ENCODE peak calls at places on chromosomes 6 and 20, in six cellular contexts. K is lung microvascular endothelial cell; O is CD4-positive, CD25-positive, alpha-beta regulatory T cell; Z is occipital lobe; V is HEK293T; S is WTC11. W is an unnamed sample.

GRCh38 chr20:4875578-4876067 is 125.7 kb downstream of the SLC23A2 start:
- DNase-seq in K (no peak), O (no peak), Z (no peak), V (no peak), S (no peak), W (no peak)

GRCh38 chr6:32439708-32440214 is at the start of gene HLA-DRA:
- DNase-seq in K (peak), O (peak), Z (no peak), V (peak), S (no peak), W (peak)

GRCh38 chr6:18509871-18510643 is 122.9 kb downstream of the RNF144B start:
- DNase-seq in K (no peak), O (no peak), Z (no peak), V (no peak), S (no peak), W (no peak)

GRCh38 chr6:7769702-7770101 is 43.8 kb downstream of the BMP6 start:
- DNase-seq in K (no peak), O (no peak), Z (no peak), V (no peak), S (no peak), W (no peak)

GRCh38 chr20:58225490-58226200 is 2.8 kb downstream of the ANKRD60 start:
- DNase-seq in K (no peak), O (no peak), Z (no peak), V (no peak), S (no peak), W (no peak)

GRCh38 chr20:36607586-36608387 is 2.2 kb downstream of the RAB5IF start:
- DNase-seq in K (no peak), O (no peak), Z (no peak), V (no peak), S (no peak), W (no peak)

GRCh38 chr6:19368511-19368910 is 468.7 kb upstream of the ID4 start:
- DNase-seq in K (no peak), O (no peak), Z (no peak), V (no peak), S (no peak), W (no peak)

GRCh38 chr6:26103141-26103769 is 16.0 kb downstream of the HFE start:
- DNase-seq in K (peak), O (no peak), Z (no peak), V (no peak), S (no peak), W (no peak)

GRCh38 chr6:148523551-148523950 is 180.9 kb downstream of the SASH1 start:
- DNase-seq in K (no peak), O (no peak), Z (no peak), V (no peak), S (no peak), W (no peak)

GRCh38 chr6:157034433-157035230 is 257.5 kb downstream of the ARID1B start:
- DNase-seq in K (peak), O (no peak), Z (no peak), V (peak), S (no peak), W (no peak)

GRCh38 chr6:4664911-4665310 is 111.3 kb upstream of the CDYL start:
- DNase-seq in K (no peak), O (no peak), Z (no peak), V (no peak), S (no peak), W (no peak)

GRCh38 chr6:399785-400517 is 8.4 kb downstream of the IRF4 start:
- DNase-seq in K (no peak), O (peak), Z (no peak), V (no peak), S (no peak), W (no peak)

GRCh38 chr6:15439410-15440022 is 193.6 kb downstream of the JARID2 start:
- DNase-seq in K (no peak), O (no peak), Z (no peak), V (no peak), S (no peak), W (no peak)

GRCh38 chr20:5773589-5773988 is 23.4 kb downstream of the SHLD1 start:
- DNase-seq in K (no peak), O (no peak), Z (no peak), V (no peak), S (no peak), W (no peak)

GRCh38 chr6:35048631-35049083 is 92.5 kb downstream of the TCP11 start:
- DNase-seq in K (no peak), O (no peak), Z (peak), V (no peak), S (peak), W (no peak)

GRCh38 chr6:37624606-37625574 is 72.8 kb downstream of the MDGA1 start:
- DNase-seq in K (peak), O (no peak), Z (peak), V (peak), S (no peak), W (peak)

GRCh38 chr20:36439040-36439730 is 102.1 kb upstream of the MYL9 start:
- DNase-seq in K (peak), O (peak), Z (peak), V (peak), S (peak), W (peak)

GRCh38 chr6:4313044-4313686 is 177.8 kb upstream of the ECI2 start:
- DNase-seq in K (peak), O (no peak), Z (no peak), V (no peak), S (no peak), W (no peak)

GRCh38 chr20:51341581-51341980 is 200.9 kb downstream of the NFATC2 start:
- DNase-seq in K (no peak), O (no peak), Z (no peak), V (no peak), S (no peak), W (no peak)

GRCh38 chr6:46170357-46171289 is at the start of gene ENPP5:
- DNase-seq in K (no peak), O (peak), Z (peak), V (peak), S (peak), W (peak)

GRCh38 chr6:161850572-161850971 is 576.7 kb upstream of the AGPAT4 start:
- DNase-seq in K (no peak), O (no peak), Z (no peak), V (no peak), S (no peak), W (no peak)

W was measured in ureter.